ENCODE peak calls at places on chromosomes 1 and 21, in ten cellular contexts. One of them, this sample, is unnamed.

GRCh38 chr1:204493145-204493881 is 1.3 kb downstream of the PIK3C2B start:
- DNase-seq in COLO829: peak; percentile 63
- DNase-seq in fibroblast of pulmonary artery: peak; percentile 72
- DNase-seq in nucleus accumbens: no peak
- DNase-seq in GM12865: no peak
- DNase-seq in PC-3: peak; percentile 90
- DNase-seq in activated CD8-positive, alpha-beta T cell treated with anti-CD3 and anti-CD28 coated beads, Interleukin-2, amount 10 ng/mL, durations not matched to agents 7 days and 5 days: peak; percentile 46
- DNase-seq in cardiac fibroblast: peak; percentile 37
- DNase-seq in activated gamma-delta T cell: no peak
- DNase-seq in stimulated activated CD8-positive, alpha-beta memory T cell treated with anti-CD3 and anti-CD28 coated beads, Interleukin-15, amount 100 ng/mL, for 4 hours: no peak
- DNase-seq in this sample: peak; percentile 65

GRCh38 chr1:39499668-39500067 is 8.2 kb downstream of the BMP8A start:
- DNase-seq in GM12865: no peak
- DNase-seq in activated gamma-delta T cell: no peak
- DNase-seq in COLO829: no peak
- DNase-seq in cardiac fibroblast: no peak
- DNase-seq in PC-3: no peak
- DNase-seq in stimulated activated CD8-positive, alpha-beta memory T cell treated with anti-CD3 and anti-CD28 coated beads, Interleukin-15, amount 100 ng/mL, for 4 hours: no peak
- DNase-seq in activated CD8-positive, alpha-beta T cell treated with anti-CD3 and anti-CD28 coated beads, Interleukin-2, amount 10 ng/mL, durations not matched to agents 7 days and 5 days: no peak
- DNase-seq in nucleus accumbens: no peak
- DNase-seq in fibroblast of pulmonary artery: no peak
- DNase-seq in this sample: no peak

GRCh38 chr1:247906504-247907047 is 11.2 kb downstream of the OR2W3 start:
- DNase-seq in activated CD8-positive, alpha-beta T cell treated with anti-CD3 and anti-CD28 coated beads, Interleukin-2, amount 10 ng/mL, durations not matched to agents 7 days and 5 days: no peak
- DNase-seq in stimulated activated CD8-positive, alpha-beta memory T cell treated with anti-CD3 and anti-CD28 coated beads, Interleukin-15, amount 100 ng/mL, for 4 hours: no peak
- DNase-seq in fibroblast of pulmonary artery: peak; percentile 23
- DNase-seq in PC-3: peak; percentile 100
- DNase-seq in nucleus accumbens: no peak
- DNase-seq in activated gamma-delta T cell: no peak
- DNase-seq in GM12865: no peak
- DNase-seq in COLO829: peak; percentile 69
- DNase-seq in cardiac fibroblast: peak; percentile 85
- DNase-seq in this sample: no peak

GRCh38 chr21:15754640-15755039 is 24.9 kb downstream of the USP25 start:
- DNase-seq in PC-3: peak; percentile 59
- DNase-seq in GM12865: no peak
- DNase-seq in COLO829: no peak
- DNase-seq in stimulated activated CD8-positive, alpha-beta memory T cell treated with anti-CD3 and anti-CD28 coated beads, Interleukin-15, amount 100 ng/mL, for 4 hours: no peak
- DNase-seq in cardiac fibroblast: peak; percentile 74
- DNase-seq in fibroblast of pulmonary artery: peak; percentile 29
- DNase-seq in activated gamma-delta T cell: no peak
- DNase-seq in nucleus accumbens: no peak
- DNase-seq in activated CD8-positive, alpha-beta T cell treated with anti-CD3 and anti-CD28 coated beads, Interleukin-2, amount 10 ng/mL, durations not matched to agents 7 days and 5 days: no peak
- DNase-seq in this sample: no peak

GRCh38 chr1:77706321-77706720 is 23.9 kb upstream of the ZZZ3 start:
- DNase-seq in nucleus accumbens: no peak
- DNase-seq in cardiac fibroblast: peak; percentile 23
- DNase-seq in fibroblast of pulmonary artery: no peak
- DNase-seq in activated gamma-delta T cell: no peak
- DNase-seq in PC-3: peak; percentile 51
- DNase-seq in activated CD8-positive, alpha-beta T cell treated with anti-CD3 and anti-CD28 coated beads, Interleukin-2, amount 10 ng/mL, durations not matched to agents 7 days and 5 days: no peak
- DNase-seq in COLO829: no peak
- DNase-seq in GM12865: no peak
- DNase-seq in stimulated activated CD8-positive, alpha-beta memory T cell treated with anti-CD3 and anti-CD28 coated beads, Interleukin-15, amount 100 ng/mL, for 4 hours: no peak
- DNase-seq in this sample: no peak

GRCh38 chr1:35539824-35540261 is 17.4 kb downstream of the KIAA0319L start:
- DNase-seq in activated gamma-delta T cell: no peak
- DNase-seq in fibroblast of pulmonary artery: peak; percentile 36
- DNase-seq in cardiac fibroblast: peak; percentile 53
- DNase-seq in stimulated activated CD8-positive, alpha-beta memory T cell treated with anti-CD3 and anti-CD28 coated beads, Interleukin-15, amount 100 ng/mL, for 4 hours: no peak
- DNase-seq in activated CD8-positive, alpha-beta T cell treated with anti-CD3 and anti-CD28 coated beads, Interleukin-2, amount 10 ng/mL, durations not matched to agents 7 days and 5 days: no peak
- DNase-seq in PC-3: no peak
- DNase-seq in GM12865: peak; percentile 71
- DNase-seq in nucleus accumbens: no peak
- DNase-seq in COLO829: no peak
- DNase-seq in this sample: no peak

GRCh38 chr1:157087030-157087429 is 12.6 kb downstream of the ETV3L start:
- DNase-seq in fibroblast of pulmonary artery: no peak
- DNase-seq in cardiac fibroblast: no peak
- DNase-seq in GM12865: no peak
- DNase-seq in activated CD8-positive, alpha-beta T cell treated with anti-CD3 and anti-CD28 coated beads, Interleukin-2, amount 10 ng/mL, durations not matched to agents 7 days and 5 days: no peak
- DNase-seq in stimulated activated CD8-positive, alpha-beta memory T cell treated with anti-CD3 and anti-CD28 coated beads, Interleukin-15, amount 100 ng/mL, for 4 hours: no peak
- DNase-seq in nucleus accumbens: no peak
- DNase-seq in COLO829: no peak
- DNase-seq in PC-3: no peak
- DNase-seq in activated gamma-delta T cell: no peak
- DNase-seq in this sample: no peak

GRCh38 chr1:159229896-159230295 is 25.2 kb downstream of the ACKR1 start:
- DNase-seq in stimulated activated CD8-positive, alpha-beta memory T cell treated with anti-CD3 and anti-CD28 coated beads, Interleukin-15, amount 100 ng/mL, for 4 hours: no peak
- DNase-seq in activated CD8-positive, alpha-beta T cell treated with anti-CD3 and anti-CD28 coated beads, Interleukin-2, amount 10 ng/mL, durations not matched to agents 7 days and 5 days: no peak
- DNase-seq in activated gamma-delta T cell: no peak
- DNase-seq in GM12865: no peak
- DNase-seq in PC-3: peak; percentile 95
- DNase-seq in COLO829: peak; percentile 44
- DNase-seq in nucleus accumbens: no peak
- DNase-seq in cardiac fibroblast: no peak
- DNase-seq in fibroblast of pulmonary artery: no peak
- DNase-seq in this sample: no peak

GRCh38 chr1:30008998-30009657 is 714.3 kb downstream of the MATN1 start:
- DNase-seq in activated CD8-positive, alpha-beta T cell treated with anti-CD3 and anti-CD28 coated beads, Interleukin-2, amount 10 ng/mL, durations not matched to agents 7 days and 5 days: no peak
- DNase-seq in GM12865: no peak
- DNase-seq in fibroblast of pulmonary artery: no peak
- DNase-seq in PC-3: peak; percentile 32
- DNase-seq in cardiac fibroblast: no peak
- DNase-seq in activated gamma-delta T cell: no peak
- DNase-seq in COLO829: no peak
- DNase-seq in stimulated activated CD8-positive, alpha-beta memory T cell treated with anti-CD3 and anti-CD28 coated beads, Interleukin-15, amount 100 ng/mL, for 4 hours: no peak
- DNase-seq in nucleus accumbens: no peak
- DNase-seq in this sample: no peak

GRCh38 chr1:43199093-43199726 is 27.1 kb downstream of the CFAP57 start:
- DNase-seq in stimulated activated CD8-positive, alpha-beta memory T cell treated with anti-CD3 and anti-CD28 coated beads, Interleukin-15, amount 100 ng/mL, for 4 hours: no peak
- DNase-seq in nucleus accumbens: no peak
- DNase-seq in activated CD8-positive, alpha-beta T cell treated with anti-CD3 and anti-CD28 coated beads, Interleukin-2, amount 10 ng/mL, durations not matched to agents 7 days and 5 days: no peak
- DNase-seq in PC-3: no peak
- DNase-seq in COLO829: no peak
- DNase-seq in activated gamma-delta T cell: no peak
- DNase-seq in fibroblast of pulmonary artery: no peak
- DNase-seq in cardiac fibroblast: no peak
- DNase-seq in GM12865: peak; percentile 86
- DNase-seq in this sample: no peak

GRCh38 chr1:90434460-90434859 is 282.6 kb downstream of the BARHL2 start:
- DNase-seq in GM12865: no peak
- DNase-seq in COLO829: peak; percentile 2
- DNase-seq in activated CD8-positive, alpha-beta T cell treated with anti-CD3 and anti-CD28 coated beads, Interleukin-2, amount 10 ng/mL, durations not matched to agents 7 days and 5 days: no peak
- DNase-seq in activated gamma-delta T cell: no peak
- DNase-seq in PC-3: peak; percentile 19
- DNase-seq in cardiac fibroblast: peak; percentile 5
- DNase-seq in fibroblast of pulmonary artery: peak; percentile 3
- DNase-seq in stimulated activated CD8-positive, alpha-beta memory T cell treated with anti-CD3 and anti-CD28 coated beads, Interleukin-15, amount 100 ng/mL, for 4 hours: no peak
- DNase-seq in nucleus accumbens: no peak
- DNase-seq in this sample: peak; percentile 50

GRCh38 chr1:164821648-164822047 is 262.7 kb downstream of the PBX1 start:
- DNase-seq in GM12865: no peak
- DNase-seq in PC-3: no peak
- DNase-seq in COLO829: no peak
- DNase-seq in stimulated activated CD8-positive, alpha-beta memory T cell treated with anti-CD3 and anti-CD28 coated beads, Interleukin-15, amount 100 ng/mL, for 4 hours: no peak
- DNase-seq in fibroblast of pulmonary artery: no peak
- DNase-seq in activated gamma-delta T cell: no peak
- DNase-seq in nucleus accumbens: no peak
- DNase-seq in cardiac fibroblast: no peak
- DNase-seq in activated CD8-positive, alpha-beta T cell treated with anti-CD3 and anti-CD28 coated beads, Interleukin-2, amount 10 ng/mL, durations not matched to agents 7 days and 5 days: no peak
- DNase-seq in this sample: no peak

GRCh38 chr1:8687053-8687452 is 130.4 kb downstream of the RERE start:
- DNase-seq in activated CD8-positive, alpha-beta T cell treated with anti-CD3 and anti-CD28 coated beads, Interleukin-2, amount 10 ng/mL, durations not matched to agents 7 days and 5 days: no peak
- DNase-seq in stimulated activated CD8-positive, alpha-beta memory T cell treated with anti-CD3 and anti-CD28 coated beads, Interleukin-15, amount 100 ng/mL, for 4 hours: no peak
- DNase-seq in activated gamma-delta T cell: no peak
- DNase-seq in COLO829: no peak
- DNase-seq in GM12865: peak; percentile 43
- DNase-seq in fibroblast of pulmonary artery: peak; percentile 62
- DNase-seq in cardiac fibroblast: peak; percentile 63
- DNase-seq in PC-3: no peak
- DNase-seq in nucleus accumbens: no peak
- DNase-seq in this sample: no peak

GRCh38 chr1:101219919-101220695 is 16.7 kb upstream of the S1PR1 start:
- DNase-seq in nucleus accumbens: no peak
- DNase-seq in stimulated activated CD8-positive, alpha-beta memory T cell treated with anti-CD3 and anti-CD28 coated beads, Interleukin-15, amount 100 ng/mL, for 4 hours: no peak
- DNase-seq in cardiac fibroblast: no peak
- DNase-seq in fibroblast of pulmonary artery: peak; percentile 22
- DNase-seq in PC-3: no peak
- DNase-seq in GM12865: no peak
- DNase-seq in activated gamma-delta T cell: no peak
- DNase-seq in COLO829: no peak
- DNase-seq in activated CD8-positive, alpha-beta T cell treated with anti-CD3 and anti-CD28 coated beads, Interleukin-2, amount 10 ng/mL, durations not matched to agents 7 days and 5 days: no peak
- DNase-seq in this sample: no peak

GRCh38 chr1:50644447-50645105 is 221.3 kb upstream of the DMRTA2 start:
- DNase-seq in PC-3: no peak
- DNase-seq in COLO829: no peak
- DNase-seq in fibroblast of pulmonary artery: no peak
- DNase-seq in activated gamma-delta T cell: no peak
- DNase-seq in stimulated activated CD8-positive, alpha-beta memory T cell treated with anti-CD3 and anti-CD28 coated beads, Interleukin-15, amount 100 ng/mL, for 4 hours: no peak
- DNase-seq in activated CD8-positive, alpha-beta T cell treated with anti-CD3 and anti-CD28 coated beads, Interleukin-2, amount 10 ng/mL, durations not matched to agents 7 days and 5 days: no peak
- DNase-seq in nucleus accumbens: no peak
- DNase-seq in GM12865: no peak
- DNase-seq in cardiac fibroblast: no peak
- DNase-seq in this sample: no peak

GRCh38 chr1:31891280-31891679 is 46.9 kb downstream of the PTP4A2 start:
- DNase-seq in activated gamma-delta T cell: no peak
- DNase-seq in nucleus accumbens: no peak
- DNase-seq in stimulated activated CD8-positive, alpha-beta memory T cell treated with anti-CD3 and anti-CD28 coated beads, Interleukin-15, amount 100 ng/mL, for 4 hours: no peak
- DNase-seq in COLO829: no peak
- DNase-seq in PC-3: peak; percentile 25
- DNase-seq in fibroblast of pulmonary artery: no peak
- DNase-seq in GM12865: peak; percentile 92
- DNase-seq in cardiac fibroblast: no peak
- DNase-seq in activated CD8-positive, alpha-beta T cell treated with anti-CD3 and anti-CD28 coated beads, Interleukin-2, amount 10 ng/mL, durations not matched to agents 7 days and 5 days: peak; percentile 36
- DNase-seq in this sample: no peak

GRCh38 chr1:72557446-72558049 is 275.2 kb upstream of the NEGR1 start:
- DNase-seq in PC-3: peak; percentile 49
- DNase-seq in GM12865: peak; percentile 2
- DNase-seq in COLO829: no peak
- DNase-seq in stimulated activated CD8-positive, alpha-beta memory T cell treated with anti-CD3 and anti-CD28 coated beads, Interleukin-15, amount 100 ng/mL, for 4 hours: no peak
- DNase-seq in nucleus accumbens: no peak
- DNase-seq in activated CD8-positive, alpha-beta T cell treated with anti-CD3 and anti-CD28 coated beads, Interleukin-2, amount 10 ng/mL, durations not matched to agents 7 days and 5 days: no peak
- DNase-seq in activated gamma-delta T cell: no peak
- DNase-seq in fibroblast of pulmonary artery: peak; percentile 57
- DNase-seq in cardiac fibroblast: peak; percentile 59
- DNase-seq in this sample: peak; percentile 51

GRCh38 chr1:101506541-101507164 is 269.8 kb downstream of the S1PR1 start:
- DNase-seq in activated CD8-positive, alpha-beta T cell treated with anti-CD3 and anti-CD28 coated beads, Interleukin-2, amount 10 ng/mL, durations not matched to agents 7 days and 5 days: peak; percentile 62
- DNase-seq in COLO829: peak; percentile 59
- DNase-seq in GM12865: peak; percentile 60
- DNase-seq in cardiac fibroblast: peak; percentile 61
- DNase-seq in activated gamma-delta T cell: no peak
- DNase-seq in fibroblast of pulmonary artery: peak; percentile 61
- DNase-seq in stimulated activated CD8-positive, alpha-beta memory T cell treated with anti-CD3 and anti-CD28 coated beads, Interleukin-15, amount 100 ng/mL, for 4 hours: no peak
- DNase-seq in PC-3: peak; percentile 68
- DNase-seq in nucleus accumbens: no peak
- DNase-seq in this sample: no peak

GRCh38 chr1:42973304-42973703 is 14.6 kb upstream of the SLC2A1 start:
- DNase-seq in cardiac fibroblast: peak; percentile 48
- DNase-seq in PC-3: peak; percentile 77
- DNase-seq in fibroblast of pulmonary artery: no peak
- DNase-seq in COLO829: no peak
- DNase-seq in nucleus accumbens: no peak
- DNase-seq in GM12865: no peak
- DNase-seq in activated CD8-positive, alpha-beta T cell treated with anti-CD3 and anti-CD28 coated beads, Interleukin-2, amount 10 ng/mL, durations not matched to agents 7 days and 5 days: no peak
- DNase-seq in activated gamma-delta T cell: no peak
- DNase-seq in stimulated activated CD8-positive, alpha-beta memory T cell treated with anti-CD3 and anti-CD28 coated beads, Interleukin-15, amount 100 ng/mL, for 4 hours: no peak
- DNase-seq in this sample: no peak

GRCh38 chr1:91736146-91736998 is 149.6 kb downstream of the TGFBR3 start:
- DNase-seq in activated CD8-positive, alpha-beta T cell treated with anti-CD3 and anti-CD28 coated beads, Interleukin-2, amount 10 ng/mL, durations not matched to agents 7 days and 5 days: no peak
- DNase-seq in stimulated activated CD8-positive, alpha-beta memory T cell treated with anti-CD3 and anti-CD28 coated beads, Interleukin-15, amount 100 ng/mL, for 4 hours: no peak
- DNase-seq in COLO829: no peak
- DNase-seq in activated gamma-delta T cell: no peak
- DNase-seq in PC-3: no peak
- DNase-seq in nucleus accumbens: no peak
- DNase-seq in cardiac fibroblast: peak; percentile 13
- DNase-seq in fibroblast of pulmonary artery: no peak
- DNase-seq in GM12865: no peak
- DNase-seq in this sample: no peak

GRCh38 chr21:36551731-36552457 is 72.0 kb upstream of the CLDN14 start:
- DNase-seq in fibroblast of pulmonary artery: peak; percentile 67
- DNase-seq in GM12865: no peak
- DNase-seq in stimulated activated CD8-positive, alpha-beta memory T cell treated with anti-CD3 and anti-CD28 coated beads, Interleukin-15, amount 100 ng/mL, for 4 hours: no peak
- DNase-seq in nucleus accumbens: no peak
- DNase-seq in cardiac fibroblast: peak; percentile 77
- DNase-seq in activated gamma-delta T cell: no peak
- DNase-seq in PC-3: no peak
- DNase-seq in activated CD8-positive, alpha-beta T cell treated with anti-CD3 and anti-CD28 coated beads, Interleukin-2, amount 10 ng/mL, durations not matched to agents 7 days and 5 days: no peak
- DNase-seq in COLO829: no peak
- DNase-seq in this sample: peak; percentile 17

GRCh38 chr1:76137746-76138145 is 63.2 kb downstream of the ST6GALNAC3 start:
- DNase-seq in COLO829: no peak
- DNase-seq in activated CD8-positive, alpha-beta T cell treated with anti-CD3 and anti-CD28 coated beads, Interleukin-2, amount 10 ng/mL, durations not matched to agents 7 days and 5 days: no peak
- DNase-seq in nucleus accumbens: no peak
- DNase-seq in activated gamma-delta T cell: no peak
- DNase-seq in PC-3: no peak
- DNase-seq in stimulated activated CD8-positive, alpha-beta memory T cell treated with anti-CD3 and anti-CD28 coated beads, Interleukin-15, amount 100 ng/mL, for 4 hours: no peak
- DNase-seq in fibroblast of pulmonary artery: peak; percentile 8
- DNase-seq in GM12865: no peak
- DNase-seq in cardiac fibroblast: no peak
- DNase-seq in this sample: no peak

GRCh38 chr1:40476924-40477679 is at the start of gene ZFP69:
- DNase-seq in COLO829: no peak
- DNase-seq in fibroblast of pulmonary artery: peak; percentile 69
- DNase-seq in PC-3: no peak
- DNase-seq in GM12865: peak; percentile 93
- DNase-seq in cardiac fibroblast: peak; percentile 63
- DNase-seq in stimulated activated CD8-positive, alpha-beta memory T cell treated with anti-CD3 and anti-CD28 coated beads, Interleukin-15, amount 100 ng/mL, for 4 hours: peak; percentile 59
- DNase-seq in nucleus accumbens: no peak
- DNase-seq in activated CD8-positive, alpha-beta T cell treated with anti-CD3 and anti-CD28 coated beads, Interleukin-2, amount 10 ng/mL, durations not matched to agents 7 days and 5 days: peak; percentile 80
- DNase-seq in activated gamma-delta T cell: peak; percentile 61
- DNase-seq in this sample: peak; percentile 80

GRCh38 chr21:17915976-17916375 is 96.8 kb upstream of the C21orf91 start:
- DNase-seq in cardiac fibroblast: no peak
- DNase-seq in GM12865: no peak
- DNase-seq in activated CD8-positive, alpha-beta T cell treated with anti-CD3 and anti-CD28 coated beads, Interleukin-2, amount 10 ng/mL, durations not matched to agents 7 days and 5 days: no peak
- DNase-seq in activated gamma-delta T cell: no peak
- DNase-seq in COLO829: no peak
- DNase-seq in PC-3: no peak
- DNase-seq in stimulated activated CD8-positive, alpha-beta memory T cell treated with anti-CD3 and anti-CD28 coated beads, Interleukin-15, amount 100 ng/mL, for 4 hours: no peak
- DNase-seq in nucleus accumbens: no peak
- DNase-seq in fibroblast of pulmonary artery: no peak
- DNase-seq in this sample: no peak